ENCODE peak calls at places on chromosome 12, in seven cellular contexts. U is BE2C; J is lower lobe of right lung; G is A673; N is left ventricle myocardium inferior; C is CD8-positive, alpha-beta T cell; S is mucosa of descending colon. E is an unnamed sample.

GRCh38 chr12:52527121-52527800 is 7.1 kb upstream of the KRT5 start:
- DNase-seq in U (no peak), J (no peak), G (no peak), N (no peak), C (no peak), S (no peak), E (no peak)

GRCh38 chr12:3371018-3371417 is 120.0 kb upstream of the PRMT8 start:
- DNase-seq in U (no peak), J (no peak), G (no peak), N (no peak), C (no peak), S (no peak), E (no peak)

GRCh38 chr12:18141583-18141982 is 51.6 kb upstream of the RERGL start:
- DNase-seq in U (no peak), J (no peak), G (no peak), N (no peak), C (no peak), S (no peak), E (no peak)

GRCh38 chr12:116537149-116537904 is 21.9 kb upstream of the MAP1LC3B2 start:
- DNase-seq in U (no peak), J (no peak), G (no peak), N (no peak), C (no peak), S (no peak), E (no peak)

GRCh38 chr12:76820888-76821482 is 57.1 kb downstream of the ZDHHC17 start:
- DNase-seq in U (peak; percentile 34), J (no peak), G (peak; percentile 61), N (no peak), C (no peak), S (peak; percentile 30), E (no peak)

GRCh38 chr12:53676715-53677611 is 1.1 kb upstream of the ATP5MC2 start:
- DNase-seq in U (no peak), J (peak; percentile 62), G (peak; percentile 76), N (peak; percentile 42), C (no peak), S (peak; percentile 56), E (no peak)

GRCh38 chr12:22250762-22251161 is 83.7 kb downstream of the ST8SIA1 start:
- DNase-seq in U (no peak), J (no peak), G (no peak), N (no peak), C (no peak), S (no peak), E (no peak)

GRCh38 chr12:110312581-110313360 is 31.7 kb downstream of the ATP2A2 start:
- DNase-seq in U (no peak), J (no peak), G (peak; percentile 74), N (no peak), C (no peak), S (no peak), E (no peak)

GRCh38 chr12:113936460-113936859 is 29.7 kb downstream of the RBM19 start:
- DNase-seq in U (no peak), J (no peak), G (no peak), N (no peak), C (no peak), S (no peak), E (no peak)

GRCh38 chr12:103431387-103431786 is 64.4 kb downstream of the C12orf42 start:
- DNase-seq in U (no peak), J (no peak), G (no peak), N (no peak), C (no peak), S (no peak), E (no peak)

GRCh38 chr12:107826276-107826675 is 51.8 kb downstream of the ASCL4 start:
- DNase-seq in U (no peak), J (no peak), G (no peak), N (no peak), C (no peak), S (no peak), E (no peak)

GRCh38 chr12:84056-84455 is 17.5 kb downstream of the IQSEC3 start:
- DNase-seq in U (peak; percentile 52), J (no peak), G (peak; percentile 75), N (no peak), C (no peak), S (no peak), E (no peak)

GRCh38 chr12:52380271-52380694 is 5.2 kb downstream of the KRT84 start:
- DNase-seq in U (peak; percentile 65), J (peak; percentile 46), G (peak; percentile 37), N (no peak), C (no peak), S (peak; percentile 67), E (no peak)

GRCh38 chr12:29769162-29769820 is 14.5 kb downstream of the TMTC1 start:
- DNase-seq in U (no peak), J (no peak), G (no peak), N (no peak), C (no peak), S (no peak), E (no peak)

GRCh38 chr12:97312570-97313135 is 150.0 kb upstream of the RMST start:
- DNase-seq in U (no peak), J (no peak), G (no peak), N (no peak), C (no peak), S (no peak), E (no peak)

GRCh38 chr12:114673169-114673833 is 10.7 kb downstream of the TBX3 start:
- DNase-seq in U (peak; percentile 89), J (no peak), G (no peak), N (no peak), C (no peak), S (no peak), E (no peak)

GRCh38 chr12:128637616-128638606 is 185.8 kb downstream of the SLC15A4 start:
- DNase-seq in U (no peak), J (no peak), G (no peak), N (no peak), C (no peak), S (no peak), E (no peak)

GRCh38 chr12:176321-177181 is 37.4 kb downstream of the SLC6A12 start:
- DNase-seq in U (peak; percentile 58), J (no peak), G (no peak), N (no peak), C (no peak), S (peak; percentile 62), E (no peak)

GRCh38 chr12:124321040-124321481 is 26.2 kb downstream of the RFLNA start:
- DNase-seq in U (peak; percentile 77), J (peak; percentile 76), G (peak; percentile 56), N (peak; percentile 68), C (peak; percentile 36), S (peak; percentile 87), E (no peak)

GRCh38 chr12:1523558-1524050 is 70.8 kb downstream of the FBXL14 start:
- DNase-seq in U (no peak), J (no peak), G (no peak), N (no peak), C (no peak), S (no peak), E (no peak)

GRCh38 chr12:34340534-34341361 is 318.5 kb downstream of the ALG10 start:
- DNase-seq in U (no peak), J (no peak), G (no peak), N (no peak), C (no peak), S (no peak), E (no peak)
- H3K9me3 ChIP-seq in U (no peaks in the 10 kb centered on the region), J (peaks cover 12% of the 10 kb centered on the region), G (peaks cover 28% of the 10 kb centered on the region), N (peaks cover 3% of the 10 kb centered on the region), C (no peaks in the 10 kb centered on the region), S (peaks cover 100% of the 10 kb centered on the region), E (no peaks in the 10 kb centered on the region)

DNA sequence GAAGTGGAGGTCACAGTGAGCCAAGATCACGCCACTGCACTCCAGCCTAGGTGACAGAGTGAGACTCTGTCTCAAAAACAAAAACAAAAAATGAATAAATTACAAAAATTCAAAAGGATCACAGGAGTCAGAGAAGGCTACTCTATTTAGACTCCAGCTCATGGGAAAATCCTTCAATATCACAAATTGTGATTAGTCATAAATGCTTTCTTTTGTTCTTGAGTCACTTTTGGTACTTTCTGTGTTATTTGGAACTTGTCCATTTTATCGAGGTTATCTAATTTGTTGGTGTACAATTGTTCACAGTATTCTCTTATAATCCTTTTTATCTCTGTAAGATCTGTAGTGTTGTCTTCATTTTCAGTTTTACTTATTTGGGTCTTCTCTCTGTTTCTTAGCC is 18.9 kb downstream of the ALDH2 start:
- DNase-seq in U (no peak), J (no peak), G (no peak), N (no peak), C (no peak), S (no peak), E (no peak)
- H3K9me3 ChIP-seq in U (no peaks in the 10 kb centered on the region), J (no peaks in the 10 kb centered on the region), G (no peaks in the 10 kb centered on the region), N (peaks cover 9% of the 10 kb centered on the region), C (no peaks in the 10 kb centered on the region), S (no peaks in the 10 kb centered on the region), E (no peaks in the 10 kb centered on the region)

GRCh38 chr12:44875417-44875953 is 630 bp downstream of the NELL2 start:
- DNase-seq in U (no peak), J (no peak), G (peak; percentile 66), N (no peak), C (no peak), S (no peak), E (no peak)
- H3K9me3 ChIP-seq in U (no peaks in the 10 kb centered on the region), J (peaks cover 1% of the 10 kb centered on the region), G (peaks cover 20% of the 10 kb centered on the region), N (peaks cover 5% of the 10 kb centered on the region), C (no peaks in the 10 kb centered on the region), S (no peaks in the 10 kb centered on the region), E (no peaks in the 10 kb centered on the region)

GRCh38 chr12:38258411-38258810 is 58.2 kb upstream of the ALG10B start:
- DNase-seq in U (no peak), J (no peak), G (no peak), N (no peak), C (no peak), S (no peak), E (no peak)
- H3K9me3 ChIP-seq in U (no peaks in the 10 kb centered on the region), J (no peaks in the 10 kb centered on the region), G (no peaks in the 10 kb centered on the region), N (peaks cover 20% of the 10 kb centered on the region), C (no peaks in the 10 kb centered on the region), S (peaks cover 17% of the 10 kb centered on the region), E (no peaks in the 10 kb centered on the region)

GRCh38 chr12:46082473-46082872 is 92.1 kb upstream of the SCAF11 start:
- DNase-seq in U (no peak), J (no peak), G (no peak), N (no peak), C (no peak), S (no peak), E (no peak)
- H3K9me3 ChIP-seq in U (peaks cover 3% of the 10 kb centered on the region), J (no peaks in the 10 kb centered on the region), G (peaks cover 19% of the 10 kb centered on the region), N (peaks cover 25% of the 10 kb centered on the region), C (peaks cover 4% of the 10 kb centered on the region), S (peaks cover 12% of the 10 kb centered on the region), E (no peaks in the 10 kb centered on the region)

DNA sequence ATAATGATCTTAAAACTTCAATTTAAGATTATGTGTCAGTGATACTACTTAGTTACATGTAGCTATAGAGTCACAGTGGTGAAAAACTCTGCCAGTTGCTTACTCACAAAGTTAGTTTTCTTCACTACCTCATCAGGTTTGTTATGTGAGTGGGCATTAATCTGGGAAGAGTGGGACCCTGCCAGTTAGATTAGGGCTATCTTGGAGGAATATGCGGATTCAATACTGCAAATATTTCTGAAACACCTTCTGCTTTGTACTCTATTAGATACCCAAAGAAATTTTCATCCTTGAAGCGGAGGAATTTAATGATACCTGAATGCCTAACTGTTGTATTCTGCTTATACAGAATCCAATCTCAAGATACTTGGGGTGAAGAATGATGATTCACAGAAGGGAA is 25.1 kb downstream of the ZNF268 start:
- DNase-seq in U (no peak), J (no peak), G (no peak), N (no peak), C (no peak), S (no peak), E (no peak)
- H3K9me3 ChIP-seq in U (peaks cover 25% of the 10 kb centered on the region), J (peaks cover 100% of the 10 kb centered on the region), G (peaks cover 92% of the 10 kb centered on the region), N (peaks cover 100% of the 10 kb centered on the region), C (peaks cover 76% of the 10 kb centered on the region), S (peaks cover 100% of the 10 kb centered on the region), E (peaks cover 64% of the 10 kb centered on the region)